ENCODE peak calls at places on chromosome 4, in nine cellular contexts. V is NCI-H774; E is foreskin keratinocyte; R is activated T-helper 1 cell treated with Interleukin-2 at 50 U/mL for 16 hours; S is stimulated activated CD8-positive, alpha-beta memory T cell treated with anti-CD3 and anti-CD28 coated beads, Interleukin-15, amount 100 ng/mL, for 4 hours; F is activated CD8-positive, alpha-beta T cell treated with anti-CD3 and anti-CD28 coated beads, Interleukin-2, amount 10 ng/mL, durations not matched to agents 7 days and 5 days; N is NCI-H524; Y is anterior cingulate cortex; Z is cardiac fibroblast. G is an unnamed sample.

GRCh38 chr4:186727149-186727976 is 3.7 kb upstream of the FAT1 start:
- DNase-seq in V (no peak), E (peak; percentile 76), R (no peak), S (no peak), F (no peak), N (no peak), Y (no peak), Z (no peak), G (no peak)

GRCh38 chr4:159212675-159213297 is 109.9 kb downstream of the RAPGEF2 start:
- DNase-seq in V (no peak), E (no peak), R (no peak), S (no peak), F (no peak), N (no peak), Y (no peak), Z (no peak), G (no peak)

GRCh38 chr4:159444668-159445067 is 341.8 kb downstream of the RAPGEF2 start:
- DNase-seq in V (no peak), E (peak; percentile 57), R (no peak), S (no peak), F (no peak), N (no peak), Y (no peak), Z (peak; percentile 38), G (no peak)

GRCh38 chr4:95660719-95661118 is 111.9 kb upstream of the UNC5C start:
- DNase-seq in V (no peak), E (no peak), R (no peak), S (no peak), F (no peak), N (no peak), Y (no peak), Z (no peak), G (no peak)

GRCh38 chr4:80202784-80203553 is 5.7 kb downstream of the PRDM8 start:
- DNase-seq in V (peak; percentile 44), E (peak; percentile 32), R (peak; percentile 33), S (no peak), F (peak; percentile 72), N (no peak), Y (no peak), Z (peak; percentile 20), G (peak; percentile 40)

GRCh38 chr4:136690363-136690762 is 841.9 kb downstream of the PCDH18 start:
- DNase-seq in V (no peak), E (no peak), R (no peak), S (no peak), F (no peak), N (no peak), Y (no peak), Z (no peak), G (no peak)

GRCh38 chr4:137069473-137069872 is 462.8 kb downstream of the PCDH18 start:
- DNase-seq in V (no peak), E (no peak), R (no peak), S (no peak), F (no peak), N (no peak), Y (no peak), Z (no peak), G (no peak)

GRCh38 chr4:2954358-2955185 is 8.6 kb downstream of the NOP14 start:
- DNase-seq in V (no peak), E (no peak), R (no peak), S (no peak), F (peak; percentile 53), N (no peak), Y (no peak), Z (no peak), G (peak; percentile 36)

GRCh38 chr4:17324431-17324830 is 187.5 kb downstream of the QDPR start:
- DNase-seq in V (peak; percentile 5), E (no peak), R (no peak), S (peak; percentile 18), F (peak; percentile 70), N (peak; percentile 8), Y (no peak), Z (peak; percentile 69), G (no peak)

GRCh38 chr4:100842856-100843255 is 325.0 kb upstream of the EMCN start:
- DNase-seq in V (no peak), E (no peak), R (no peak), S (no peak), F (no peak), N (no peak), Y (no peak), Z (peak; percentile 17), G (no peak)

GRCh38 chr4:158018090-158018808 is 154.6 kb downstream of the GASK1B start:
- DNase-seq in V (no peak), E (no peak), R (no peak), S (no peak), F (no peak), N (no peak), Y (no peak), Z (no peak), G (no peak)